ENCODE peak calls at places on chromosomes 6 and 20, in seven cellular contexts. One of them, this sample, is unnamed.

GRCh38 chr20:49871391-49871948 is 43.9 kb downstream of the SPATA2 start:
- DNase-seq in colonic mucosa: no peak
- DNase-seq in Peyer's patch: no peak
- DNase-seq in sigmoid colon: no peak
- DNase-seq in EH: no peak
- DNase-seq in OCI-LY7: no peak
- DNase-seq in T-cell: no peak
- DNase-seq in this sample: no peak

GRCh38 chr6:35026434-35027222 is 114.5 kb downstream of the TCP11 start:
- DNase-seq in colonic mucosa: peak
- DNase-seq in Peyer's patch: no peak
- DNase-seq in sigmoid colon: no peak
- DNase-seq in EH: peak
- DNase-seq in OCI-LY7: no peak
- DNase-seq in T-cell: no peak
- DNase-seq in this sample: no peak

GRCh38 chr6:65937982-65938381 is 231.0 kb upstream of the EYS start:
- DNase-seq in colonic mucosa: no peak
- DNase-seq in Peyer's patch: no peak
- DNase-seq in sigmoid colon: no peak
- DNase-seq in EH: no peak
- DNase-seq in OCI-LY7: no peak
- DNase-seq in T-cell: no peak
- DNase-seq in this sample: no peak

GRCh38 chr6:134172020-134172766 is 119.8 kb upstream of the SLC2A12 start:
- DNase-seq in colonic mucosa: no peak
- DNase-seq in Peyer's patch: no peak
- DNase-seq in sigmoid colon: no peak
- DNase-seq in EH: peak
- DNase-seq in OCI-LY7: no peak
- DNase-seq in T-cell: no peak
- DNase-seq in this sample: no peak

GRCh38 chr6:168215121-168215808 is 104.3 kb downstream of the DACT2 start:
- DNase-seq in colonic mucosa: no peak
- DNase-seq in Peyer's patch: no peak
- DNase-seq in sigmoid colon: no peak
- DNase-seq in EH: no peak
- DNase-seq in OCI-LY7: no peak
- DNase-seq in T-cell: no peak
- DNase-seq in this sample: no peak

GRCh38 chr6:130843575-130844320 is 16.5 kb downstream of the SMLR1 start:
- DNase-seq in colonic mucosa: no peak
- DNase-seq in Peyer's patch: no peak
- DNase-seq in sigmoid colon: no peak
- DNase-seq in EH: peak
- DNase-seq in OCI-LY7: peak
- DNase-seq in T-cell: no peak
- DNase-seq in this sample: peak

GRCh38 chr6:118537579-118537978 is 10.5 kb upstream of the PLN start:
- DNase-seq in colonic mucosa: no peak
- DNase-seq in Peyer's patch: no peak
- DNase-seq in sigmoid colon: no peak
- DNase-seq in EH: peak
- DNase-seq in OCI-LY7: no peak
- DNase-seq in T-cell: no peak
- DNase-seq in this sample: no peak

GRCh38 chr20:24770628-24771556 is 178.2 kb upstream of the CST7 start:
- DNase-seq in colonic mucosa: no peak
- DNase-seq in Peyer's patch: peak
- DNase-seq in sigmoid colon: no peak
- DNase-seq in EH: no peak
- DNase-seq in OCI-LY7: no peak
- DNase-seq in T-cell: no peak
- DNase-seq in this sample: no peak

GRCh38 chr20:36465109-36466080 is 75.9 kb upstream of the MYL9 start:
- DNase-seq in colonic mucosa: peak
- DNase-seq in Peyer's patch: peak
- DNase-seq in sigmoid colon: peak
- DNase-seq in EH: peak
- DNase-seq in OCI-LY7: no peak
- DNase-seq in T-cell: no peak
- DNase-seq in this sample: peak

GRCh38 chr20:4713401-4713800 is 8.3 kb upstream of the PRND start:
- DNase-seq in colonic mucosa: no peak
- DNase-seq in Peyer's patch: no peak
- DNase-seq in sigmoid colon: no peak
- DNase-seq in EH: no peak
- DNase-seq in OCI-LY7: no peak
- DNase-seq in T-cell: no peak
- DNase-seq in this sample: no peak

GRCh38 chr20:1992359-1992758 is 1.5 kb downstream of the PDYN start:
- DNase-seq in colonic mucosa: no peak
- DNase-seq in Peyer's patch: no peak
- DNase-seq in sigmoid colon: no peak
- DNase-seq in EH: no peak
- DNase-seq in OCI-LY7: no peak
- DNase-seq in T-cell: no peak
- DNase-seq in this sample: no peak

GRCh38 chr6:88360203-88360797 is 194.2 kb upstream of the CNR1 start:
- DNase-seq in colonic mucosa: no peak
- DNase-seq in Peyer's patch: no peak
- DNase-seq in sigmoid colon: no peak
- DNase-seq in EH: peak
- DNase-seq in OCI-LY7: no peak
- DNase-seq in T-cell: no peak
- DNase-seq in this sample: no peak

GRCh38 chr6:116799945-116800344 is 28.9 kb downstream of the GPRC6A start:
- DNase-seq in colonic mucosa: no peak
- DNase-seq in Peyer's patch: no peak
- DNase-seq in sigmoid colon: no peak
- DNase-seq in EH: no peak
- DNase-seq in OCI-LY7: no peak
- DNase-seq in T-cell: no peak
- DNase-seq in this sample: no peak

GRCh38 chr6:21019614-21020013 is 485.4 kb downstream of the CDKAL1 start:
- DNase-seq in colonic mucosa: no peak
- DNase-seq in Peyer's patch: no peak
- DNase-seq in sigmoid colon: no peak
- DNase-seq in EH: no peak
- DNase-seq in OCI-LY7: no peak
- DNase-seq in T-cell: no peak
- DNase-seq in this sample: no peak

GRCh38 chr6:7559196-7559595 is 17.7 kb downstream of the DSP start:
- DNase-seq in colonic mucosa: no peak
- DNase-seq in Peyer's patch: no peak
- DNase-seq in sigmoid colon: no peak
- DNase-seq in EH: no peak
- DNase-seq in OCI-LY7: no peak
- DNase-seq in T-cell: no peak
- DNase-seq in this sample: no peak

GRCh38 chr6:37134622-37135191 is 35.2 kb upstream of the PIM1 start:
- DNase-seq in colonic mucosa: peak
- DNase-seq in Peyer's patch: no peak
- DNase-seq in sigmoid colon: peak
- DNase-seq in EH: peak
- DNase-seq in OCI-LY7: no peak
- DNase-seq in T-cell: no peak
- DNase-seq in this sample: peak